ENCODE peak calls at places on chromosomes 6 and 20, in six cellular contexts. T, E, H, Q, U and A are unnamed samples.

GRCh38 chr6:155481215-155481614 is 25.6 kb upstream of the NOX3 start:
- DNase-seq in Q (no peak), E (no peak), U (no peak), H (no peak), T (no peak), A (no peak)

GRCh38 chr6:32112436-32112980 is 3.4 kb upstream of the TNXB start:
- DNase-seq in U (no peak), Q (no peak), T (no peak), H (no peak), E (no peak), A (no peak)

GRCh38 chr6:82331031-82331773 is 32.4 kb upstream of the TPBG start:
- DNase-seq in T (peak; percentile 30), U (peak; percentile 55), H (no peak), Q (peak; percentile 13), E (no peak), A (no peak)

GRCh38 chr6:7268362-7269310 is 44.4 kb downstream of the SSR1 start:
- DNase-seq in E (no peak), H (no peak), Q (no peak), T (no peak), U (no peak), A (no peak)

GRCh38 chr6:134009876-134010275 is 42.5 kb downstream of the SLC2A12 start:
- DNase-seq in T (no peak), U (no peak), Q (no peak), E (no peak), H (no peak), A (no peak)

GRCh38 chr6:32126880-32127279 is 1.2 kb downstream of the ATF6B start:
- DNase-seq in U (no peak), E (no peak), Q (no peak), T (no peak), H (no peak), A (no peak)

GRCh38 chr20:35551485-35551884 is 9.6 kb downstream of the ERGIC3 start:
- DNase-seq in E (no peak), U (no peak), Q (no peak), H (no peak), T (no peak), A (no peak)

GRCh38 chr6:118830691-118831090 is 63.3 kb upstream of the ASF1A start:
- DNase-seq in Q (no peak), H (no peak), T (no peak), E (no peak), U (no peak), A (no peak)

GRCh38 chr6:107641500-107641931 is 151.6 kb downstream of the SOBP start:
- DNase-seq in U (no peak), E (no peak), H (peak; percentile 39), T (peak; percentile 72), Q (no peak), A (no peak)

GRCh38 chr6:34559651-34560365 is 3.7 kb upstream of the SPDEF start:
- DNase-seq in E (no peak), T (no peak), Q (no peak), U (no peak), H (no peak), A (no peak)